ENCODE peak calls at places on chromosome 16, in five cellular contexts. Y is heart left ventricle, U is lower lobe of right lung, W is ascending aorta, S is thyroid gland. C is an unnamed sample. For H3K4me1, the result is how much of the 10 kb centered on the place peaks cover.

GRCh38 chr16:65178151-65178550 is 56.3 kb upstream of the CDH11 start:
- DNase-seq in U (no peak), W (no peak), S (no peak), Y (no peak), C (no peak)

GRCh38 chr16:72875291-72876036 is 172.5 kb downstream of the ZFHX3 start:
- DNase-seq in S (no peak), U (no peak), W (no peak), Y (no peak), C (no peak)

GRCh38 chr16:89936981-89937380 is 11.6 kb upstream of the DEF8 start:
- DNase-seq in W (no peak), S (no peak), Y (peak), U (no peak), C (no peak)

GRCh38 chr16:53974484-53975115 is 270.6 kb downstream of the FTO start:
- DNase-seq in U (no peak), S (no peak), Y (no peak), W (no peak), C (no peak)

GRCh38 chr16:86834451-86835035 is 256.2 kb downstream of the FOXL1 start:
- DNase-seq in S (no peak), Y (no peak), U (no peak), W (no peak), C (no peak)

GRCh38 chr16:48136547-48137360 is 19.0 kb downstream of the ABCC12 start:
- DNase-seq in Y (no peak), U (no peak), W (no peak), S (peak), C (no peak)

GRCh38 chr16:80946481-80946880 is 60.2 kb downstream of the CMC2 start:
- DNase-seq in S (no peak), Y (no peak), U (no peak), W (no peak), C (no peak)

GRCh38 chr16:47060596-47060995 is 83.1 kb downstream of the NETO2 start:
- DNase-seq in S (no peak), W (no peak), U (no peak), Y (no peak), C (no peak)

GRCh38 chr16:90012978-90013745 is 6.1 kb downstream of the DBNDD1 start:
- DNase-seq in U (no peak), W (no peak), S (no peak), Y (no peak), C (no peak)

GRCh38 chr16:23833960-23834685 is 1.7 kb upstream of the PRKCB start:
- DNase-seq in S (peak), W (no peak), Y (no peak), U (no peak), C (no peak)

GRCh38 chr16:85338989-85339388 is 226.7 kb upstream of the CIBAR2 start:
- DNase-seq in U (no peak), Y (peak), W (no peak), S (no peak), C (no peak)

GRCh38 chr16:80580109-80580832 is 39.5 kb downstream of the DYNLRB2 start:
- DNase-seq in W (no peak), Y (no peak), U (no peak), S (no peak), C (no peak)

GRCh38 chr16:85235988-85236831 is 123.9 kb upstream of the CIBAR2 start:
- DNase-seq in Y (no peak), U (no peak), S (peak), W (no peak), C (no peak)

GRCh38 chr16:46830417-46830901 is 521 bp downstream of the C16orf87 start:
- DNase-seq in S (peak), U (peak), Y (peak), W (peak), C (peak)

GRCh38 chr16:88519240-88519639 is 51.0 kb upstream of the ZC3H18 start:
- DNase-seq in W (no peak), S (no peak), U (no peak), Y (no peak), C (no peak)
- H3K4me1 ChIP-seq in W (under half), S (under half), U (under half), Y (under half), C (under half)

GRCh38 chr16:10039220-10040096 is 142.8 kb downstream of the GRIN2A start:
- DNase-seq in U (no peak), S (peak), Y (no peak), W (no peak), C (no peak)
- TF ChIP-seq CTCF in U (no peak), S (peak), Y (peak), W (no peak), C (peak)

GRCh38 chr16:82627811-82628339 is 1.1 kb downstream of the CDH13 start:
- DNase-seq in S (no peak), Y (peak), W (no peak), U (no peak), C (peak)
- H3K27ac ChIP-seq in S (no peak), Y (peak), W (peak), U (peak), C (peak)

GRCh38 chr16:719815-720506 is 985 bp upstream of the ANTKMT start:
- DNase-seq in W (no peak), S (no peak), Y (no peak), U (no peak), C (peak)
- H3K4me1 ChIP-seq in W (under half), S (under half), Y (under half), U (under half), C (under half)

GRCh38 chr16:67697813-67698212 is 21.3 kb downstream of the GFOD2 start:
- DNase-seq in Y (no peak), W (no peak), S (no peak), U (no peak), C (no peak)

GRCh38 chr16:67694611-67695010 is 24.5 kb downstream of the GFOD2 start:
- DNase-seq in W (no peak), Y (no peak), S (peak), U (no peak), C (no peak)

GRCh38 chr16:67699265-67699664 is 19.9 kb downstream of the GFOD2 start:
- DNase-seq in W (no peak), S (no peak), Y (no peak), U (no peak), C (no peak)

GRCh38 chr16:67701420-67701819 is 17.7 kb downstream of the GFOD2 start:
- DNase-seq in U (no peak), S (no peak), W (no peak), Y (no peak), C (no peak)

DNA sequence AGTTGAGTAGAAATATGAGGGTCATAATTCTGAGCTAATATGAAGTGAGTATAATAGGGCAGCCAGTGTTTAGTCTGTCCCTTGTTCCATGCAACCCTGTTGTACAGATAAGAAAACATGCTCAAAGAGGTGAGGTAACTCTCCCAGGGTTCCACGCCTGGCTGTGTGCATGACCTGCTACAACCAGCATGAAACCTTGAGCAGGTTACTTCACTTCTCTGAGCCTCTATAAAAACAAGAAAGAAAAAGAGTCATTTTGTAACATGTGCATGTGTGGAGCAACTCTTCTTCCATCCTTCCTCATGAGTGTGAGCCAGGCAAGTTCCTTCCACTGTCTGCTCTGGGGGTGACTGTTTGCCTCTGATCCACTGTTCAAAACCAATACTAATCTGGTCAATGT is 21.7 kb downstream of the GFOD2 start:
- DNase-seq in S (no peak), U (no peak), W (no peak), Y (no peak), C (no peak)
- TF ChIP-seq CTCF in S (no peak), U (no peak), W (no peak), Y (no peak), C (no peak)

DNA sequence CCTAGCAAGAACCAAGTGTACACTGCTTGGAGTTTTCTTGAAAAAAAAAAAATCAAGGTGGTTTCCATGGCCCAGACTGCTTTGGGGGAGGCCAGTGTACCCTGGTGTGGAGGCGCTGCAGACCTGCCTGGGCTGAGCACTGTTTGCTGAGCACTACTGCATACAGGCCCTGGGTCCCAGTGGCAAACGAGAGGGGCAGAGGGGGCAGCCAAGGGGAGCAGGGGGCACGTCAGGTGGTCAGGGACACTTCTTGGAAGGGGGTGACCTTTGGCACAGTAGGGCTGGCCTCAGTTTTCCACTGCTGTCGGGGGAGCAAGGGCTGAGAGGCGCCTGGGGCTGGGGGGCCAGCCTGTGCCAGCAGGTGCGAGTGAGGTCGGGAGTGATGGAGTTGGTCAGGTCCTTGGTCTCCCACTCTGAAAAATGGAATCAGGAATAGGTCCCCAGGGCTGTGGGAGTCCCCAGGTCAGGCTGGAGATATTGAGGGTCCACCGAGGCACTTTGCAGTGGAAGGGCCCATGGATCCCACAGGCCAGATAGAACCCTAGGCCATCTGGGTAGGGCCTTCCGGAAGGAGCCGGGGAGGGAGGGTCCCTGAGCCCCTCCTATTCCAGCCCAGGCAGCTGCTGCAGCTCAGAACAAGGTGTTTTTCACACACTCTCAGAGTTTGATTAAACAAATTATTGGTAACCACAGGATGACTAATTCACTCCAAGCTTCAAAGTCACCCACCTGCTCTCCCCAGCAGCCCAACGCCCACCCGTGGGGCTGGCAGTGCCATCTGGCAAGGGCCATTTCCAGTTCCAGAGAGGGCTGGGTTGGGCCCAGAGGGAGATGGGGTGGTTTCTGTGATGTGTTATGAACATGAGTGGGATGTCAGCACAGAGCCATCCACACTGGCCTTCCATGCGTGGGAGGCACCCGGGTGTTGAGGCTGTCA is 3.5 kb downstream of the ZFPM1 start:
- DNase-seq in Y (no peak), U (no peak), W (no peak), S (no peak), C (no peak)
- H3K27ac ChIP-seq in Y (no peak), U (no peak), W (no peak), S (no peak), C (peak)

DNA sequence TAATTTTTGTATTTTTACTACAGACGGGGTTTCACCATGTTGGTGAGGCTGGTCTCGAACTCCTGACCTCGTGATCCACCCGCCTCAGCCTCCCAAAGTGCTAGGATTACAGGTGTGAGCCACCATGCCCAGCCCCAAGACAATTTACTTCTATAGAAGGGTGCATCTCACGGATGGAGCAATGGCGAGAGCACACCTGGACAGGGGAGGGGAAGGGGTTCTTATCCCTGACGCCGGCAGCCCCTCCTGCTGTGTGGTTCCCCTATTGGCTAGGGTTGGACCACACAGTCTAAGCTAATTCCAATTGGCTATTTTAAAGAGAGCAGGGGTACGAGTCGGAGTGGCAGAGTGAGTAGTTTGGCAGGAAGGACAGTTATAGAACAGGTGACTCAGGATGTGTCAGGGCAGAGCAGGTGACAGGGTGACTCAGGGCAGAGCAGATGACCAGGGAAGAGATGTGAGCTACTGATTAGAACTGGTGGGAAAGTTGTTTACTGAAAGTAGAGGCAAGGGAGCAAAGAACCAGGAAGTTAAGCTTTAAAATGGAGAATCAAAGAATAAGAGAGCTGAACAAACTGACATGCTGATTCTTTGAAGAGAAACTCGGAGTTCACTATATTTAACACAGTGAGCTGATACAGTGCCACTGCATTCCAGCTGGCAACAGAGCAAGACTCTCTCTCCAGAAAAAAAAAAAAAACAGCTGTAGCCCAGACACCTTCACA is 12.6 kb upstream of the UBE2I start:
- DNase-seq in Y (no peak), S (peak), U (no peak), W (no peak), C (peak)
- H3K4me1 ChIP-seq in Y (under half), S (under half), U (under half), W (under half), C (under half)

GRCh38 chr16:88430185-88430523 is 22.9 kb upstream of the ZFPM1 start:
- DNase-seq in W (no peak), Y (no peak), S (no peak), U (no peak), C (no peak)

GRCh38 chr16:88431651-88432050 is 21.4 kb upstream of the ZFPM1 start:
- DNase-seq in W (no peak), U (no peak), Y (no peak), S (no peak), C (no peak)

GRCh38 chr16:88429387-88430184 is 23.5 kb upstream of the ZFPM1 start:
- DNase-seq in U (no peak), W (no peak), Y (no peak), S (no peak), C (no peak)

GRCh38 chr16:88432174-88432573 is 20.9 kb upstream of the ZFPM1 start:
- DNase-seq in U (no peak), S (no peak), Y (no peak), W (no peak), C (no peak)

DNA sequence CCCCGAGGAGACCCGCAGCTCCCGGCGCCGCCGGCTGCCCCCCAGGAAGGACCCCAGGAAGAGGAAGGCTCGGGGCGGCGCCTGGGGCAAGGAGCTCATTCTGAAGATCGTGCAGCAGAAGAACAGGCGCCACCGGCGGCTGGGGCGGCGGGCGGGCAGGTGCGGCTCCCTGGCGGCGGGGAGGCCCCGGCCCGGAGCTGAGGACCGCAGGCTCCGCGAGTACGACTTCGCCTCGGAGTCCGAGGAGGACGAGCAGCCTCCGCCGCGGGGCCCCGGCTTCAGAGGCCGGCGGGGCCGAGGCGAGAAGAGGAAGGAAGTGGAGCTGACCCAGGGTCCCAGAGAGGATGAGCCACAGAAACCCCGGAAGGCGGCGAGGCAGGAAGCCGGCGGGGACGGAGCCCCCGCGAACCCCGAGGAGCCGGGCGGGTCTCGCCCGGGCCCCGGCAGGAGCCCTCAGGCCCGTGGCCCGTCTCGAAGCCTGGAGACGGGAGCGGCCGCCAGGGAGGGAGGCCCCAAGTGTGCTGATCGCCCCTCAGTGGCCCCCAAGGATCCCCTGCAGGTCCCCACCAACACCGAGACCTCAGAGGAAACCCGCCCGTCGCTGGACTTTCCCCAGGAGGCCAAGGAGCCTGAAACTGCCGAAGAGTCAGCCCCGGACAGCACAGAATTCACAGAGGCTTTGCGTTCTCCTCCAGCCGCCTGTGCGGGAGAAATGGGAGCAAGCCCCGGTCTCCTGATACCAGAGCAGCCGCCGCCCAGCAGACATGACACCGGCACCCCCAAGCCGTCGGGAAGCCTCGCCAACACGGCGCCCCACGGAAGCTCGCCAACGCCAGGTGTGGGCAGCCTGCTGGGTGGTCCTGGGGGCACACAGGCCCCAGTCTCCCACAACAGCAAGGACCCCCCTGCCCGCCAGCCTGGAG is 22.3 kb upstream of the ZFPM1 start:
- DNase-seq in S (peak), U (no peak), Y (peak), W (no peak), C (peak)
- TF ChIP-seq CTCF in S (no peak), U (no peak), Y (no peak), W (no peak), C (no peak)

GRCh38 chr16:57231821-57232350 is 13.2 kb upstream of the ARL2BP start:
- DNase-seq in S (no peak), W (no peak), U (no peak), Y (no peak), C (no peak)

GRCh38 chr16:57229079-57229478 is 16.0 kb upstream of the ARL2BP start:
- DNase-seq in Y (no peak), W (no peak), U (no peak), S (no peak), C (no peak)

GRCh38 chr16:57226701-57227621 is 18.1 kb upstream of the ARL2BP start:
- DNase-seq in Y (no peak), W (no peak), S (no peak), U (no peak), C (no peak)

GRCh38 chr16:57224651-57225335 is 20.3 kb upstream of the ARL2BP start:
- DNase-seq in U (no peak), W (no peak), S (peak), Y (no peak), C (no peak)

DNA sequence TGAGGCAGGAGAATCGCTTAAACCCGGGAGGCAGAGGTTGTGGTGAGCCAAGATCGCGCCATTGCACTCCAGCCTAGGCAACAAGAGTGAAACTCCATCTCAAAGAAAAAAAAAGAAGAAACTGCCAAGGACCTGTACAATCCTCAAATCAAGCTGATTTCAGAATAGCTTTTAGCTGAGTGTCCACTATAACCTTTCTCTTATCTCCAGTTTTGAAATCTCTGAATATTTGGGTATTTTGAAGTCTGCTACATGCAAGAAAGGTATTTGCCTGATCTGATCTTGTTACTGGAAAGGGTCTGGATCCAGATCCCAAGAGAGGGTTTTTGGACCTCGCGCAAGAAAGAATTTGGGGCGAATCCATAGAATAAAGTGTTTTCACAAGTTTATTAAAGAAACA is 19.1 kb upstream of the ARL2BP start:
- DNase-seq in U (no peak), S (no peak), W (no peak), Y (no peak), C (no peak)
- H3K27ac ChIP-seq in U (no peak), S (no peak), W (no peak), Y (no peak), C (no peak)

C was measured in transverse colon.